ENCODE peak calls at places on chromosomes 3 and 15, in four cellular contexts. C is activated CD4-positive, CD25-positive, alpha-beta regulatory T cell; M is 8988T; X is pons. E is an unnamed sample.

GRCh38 chr3:122784436-122784835 is 9.2 kb downstream of the HSPBAP1 start:
- DNase-seq in C (no peak), M (no peak), X (no peak), E (no peak)

GRCh38 chr3:17753271-17753992 is 11.0 kb upstream of the TBC1D5 start:
- DNase-seq in C (no peak), M (no peak), X (no peak), E (no peak)

GRCh38 chr3:114902691-114903101 is 244.4 kb downstream of the ZBTB20 start:
- DNase-seq in C (no peak), M (no peak), X (no peak), E (no peak)

GRCh38 chr3:114144909-114145688 is 33.8 kb downstream of the DRD3 start:
- DNase-seq in C (no peak), M (no peak), X (peak), E (peak)

GRCh38 chr3:11832964-11833621 is 13.6 kb downstream of the TAMM41 start:
- DNase-seq in C (no peak), M (no peak), X (peak), E (peak)

GRCh38 chr15:66797921-66798320 is 95.9 kb downstream of the SMAD6 start:
- DNase-seq in C (no peak), M (no peak), X (no peak), E (no peak)

GRCh38 chr3:42080452-42080872 is 10.7 kb upstream of the TRAK1 start:
- DNase-seq in C (no peak), M (no peak), X (peak), E (peak)

GRCh38 chr3:122916580-122916979 is 111.0 kb downstream of the SEMA5B start:
- DNase-seq in C (no peak), M (peak), X (no peak), E (no peak)

GRCh38 chr15:47422901-47423300 is 294.4 kb upstream of the SEMA6D start:
- DNase-seq in C (no peak), M (no peak), X (no peak), E (peak)

GRCh38 chr3:134034005-134034785 is 4.5 kb upstream of the SLCO2A1 start:
- DNase-seq in C (no peak), M (no peak), X (no peak), E (no peak)

GRCh38 chr3:39148116-39149058 is 5.0 kb downstream of the CSRNP1 start:
- DNase-seq in C (no peak), M (no peak), X (no peak), E (no peak)

GRCh38 chr3:86787091-86787490 is 203.9 kb downstream of the VGLL3 start:
- DNase-seq in C (no peak), M (no peak), X (peak), E (peak)

GRCh38 chr15:49606594-49606993 is 14.0 kb downstream of the FAM227B start:
- DNase-seq in C (no peak), M (no peak), X (no peak), E (peak)

GRCh38 chr3:108403921-108404320 is 106.5 kb downstream of the MYH15 start:
- DNase-seq in C (no peak), M (no peak), X (no peak), E (no peak)

GRCh38 chr3:194970066-194970465 is 284.4 kb downstream of the FAM43A start:
- DNase-seq in C (no peak), M (no peak), X (no peak), E (no peak)

GRCh38 chr3:40366203-40367162 is 20.5 kb upstream of the ENTPD3 start:
- DNase-seq in C (no peak), M (no peak), X (peak), E (no peak)

GRCh38 chr3:184690236-184690883 is 21.5 kb downstream of the MAGEF1 start:
- DNase-seq in C (no peak), M (no peak), X (no peak), E (no peak)

GRCh38 chr3:143436231-143436930 is 316.8 kb downstream of the CHST2 start:
- DNase-seq in C (no peak), M (no peak), X (no peak), E (no peak)

GRCh38 chr3:43181202-43181910 is 75.5 kb upstream of the POMGNT2 start:
- DNase-seq in C (no peak), M (no peak), X (no peak), E (no peak)

GRCh38 chr15:29631076-29632070 is 190.9 kb downstream of the TJP1 start:
- DNase-seq in C (no peak), M (no peak), X (no peak), E (no peak)

GRCh38 chr3:16294854-16295253 is 29.8 kb downstream of the OXNAD1 start:
- DNase-seq in C (no peak), M (no peak), X (no peak), E (no peak)

GRCh38 chr3:52124126-52124525 is 30.1 kb downstream of the POC1A start:
- DNase-seq in C (no peak), M (no peak), X (no peak), E (no peak)

GRCh38 chr3:12444582-12445468 is 39.5 kb upstream of the TSEN2 start:
- DNase-seq in C (no peak), M (no peak), X (no peak), E (no peak)

GRCh38 chr3:18732474-18732873 is 307.3 kb upstream of the SATB1 start:
- DNase-seq in C (no peak), M (no peak), X (no peak), E (no peak)

GRCh38 chr15:60392986-60393811 is 4.6 kb downstream of the ANXA2 start:
- DNase-seq in C (no peak), M (no peak), X (peak), E (peak)

GRCh38 chr15:29134239-29134638 is 135.4 kb downstream of the NSMCE3 start:
- DNase-seq in C (no peak), M (no peak), X (no peak), E (no peak)

GRCh38 chr3:30332196-30333021 is 274.0 kb upstream of the TGFBR2 start:
- DNase-seq in C (no peak), M (no peak), X (no peak), E (no peak)

GRCh38 chr3:113070226-113071220 is 79.7 kb downstream of the GTPBP8 start:
- DNase-seq in C (no peak), M (no peak), X (no peak), E (peak)

GRCh38 chr15:29682361-29682760 is 139.9 kb downstream of the TJP1 start:
- DNase-seq in C (no peak), M (no peak), X (no peak), E (no peak)

GRCh38 chr15:87609474-87609873 is 647.1 kb downstream of the NTRK3 start:
- DNase-seq in C (no peak), M (no peak), X (no peak), E (no peak)

GRCh38 chr3:167372138-167372537 is 8.0 kb downstream of the ZBBX start:
- DNase-seq in C (no peak), M (no peak), X (no peak), E (peak)

GRCh38 chr3:149581248-149581647 is 76.6 kb downstream of the WWTR1 start:
- DNase-seq in C (no peak), M (no peak), X (no peak), E (no peak)

GRCh38 chr3:43161684-43162512 is 56.0 kb upstream of the POMGNT2 start:
- DNase-seq in C (no peak), M (peak), X (peak), E (peak)

GRCh38 chr3:98887684-98888083 is 13.8 kb downstream of the DCBLD2 start:
- DNase-seq in C (no peak), M (no peak), X (no peak), E (no peak)

GRCh38 chr15:68235022-68235421 is 5.5 kb upstream of the CLN6 start:
- DNase-seq in C (no peak), M (no peak), X (no peak), E (no peak)